ENCODE peak calls at places on chromosome 1, in ten cellular contexts. Q, H, G, D, C, X, M, J, A and I are unnamed samples. For H3K4me1, the result is how much of the 10 kb centered on the place peaks cover.

GRCh38 chr1:52686830-52687229 is 11.3 kb downstream of the COA7 start:
- DNase-seq in H (no peak), Q (no peak), X (no peak), D (no peak), G (no peak), A (no peak), M (no peak), J (no peak), C (no peak), I (no peak)

GRCh38 chr1:116393015-116393414 is 20.0 kb downstream of the ATP1A1 start:
- DNase-seq in G (no peak), C (no peak), J (no peak), Q (no peak), A (no peak), D (no peak), H (no peak), X (no peak), M (no peak), I (no peak)

GRCh38 chr1:201020040-201020591 is 3.4 kb downstream of the KIF21B start:
- DNase-seq in J (peak), X (no peak), A (peak), C (peak), H (no peak), Q (no peak), G (no peak), M (no peak), D (peak), I (no peak)

GRCh38 chr1:197173571-197174482 is 27.4 kb upstream of the ASPM start:
- DNase-seq in D (no peak), Q (peak), G (peak), J (no peak), M (no peak), H (no peak), X (no peak), A (no peak), C (no peak), I (peak)

GRCh38 chr1:29531596-29531995 is 295.3 kb downstream of the PTPRU start:
- DNase-seq in J (no peak), Q (no peak), H (no peak), M (no peak), D (no peak), X (no peak), A (peak), G (no peak), C (no peak), I (no peak)

GRCh38 chr1:110084226-110085078 is 14.0 kb upstream of the ALX3 start:
- DNase-seq in Q (peak), A (peak), X (peak), J (peak), M (peak), G (peak), H (no peak), D (peak), C (no peak), I (peak)

GRCh38 chr1:196034080-196034706 is 574.0 kb downstream of the KCNT2 start:
- DNase-seq in H (no peak), X (no peak), Q (no peak), D (no peak), C (peak), A (peak), G (no peak), J (peak), M (no peak), I (peak)

GRCh38 chr1:146034976-146035469 is 13.5 kb upstream of the HJV start:
- DNase-seq in X (no peak), G (peak), M (no peak), Q (no peak), D (no peak), J (peak), H (peak), A (peak), C (peak), I (peak)

GRCh38 chr1:11188858-11189451 is at the start of gene ANGPTL7:
- DNase-seq in C (peak), A (no peak), G (no peak), D (no peak), J (no peak), M (no peak), Q (no peak), X (no peak), H (no peak), I (no peak)

GRCh38 chr1:245751111-245751510 is 596.3 kb downstream of the KIF26B start:
- DNase-seq in C (no peak), X (no peak), G (peak), M (no peak), H (no peak), Q (peak), J (no peak), D (no peak), A (no peak), I (peak)

GRCh38 chr1:110200666-110201065 is 9.4 kb upstream of the KCNC4 start:
- DNase-seq in A (no peak), M (no peak), X (no peak), C (peak), D (no peak), J (no peak), G (peak), H (no peak), Q (peak), I (peak)

GRCh38 chr1:167501513-167502191 is 16.7 kb downstream of the CD247 start:
- DNase-seq in A (no peak), X (no peak), G (no peak), J (no peak), D (no peak), C (no peak), M (no peak), Q (no peak), H (no peak), I (no peak)

GRCh38 chr1:58780586-58781452 is 3.0 kb downstream of the JUN start:
- DNase-seq in C (peak), X (no peak), D (no peak), M (no peak), Q (peak), G (peak), J (no peak), H (no peak), A (no peak), I (peak)

GRCh38 chr1:58465825-58466617 is 80.5 kb downstream of the OMA1 start:
- DNase-seq in Q (no peak), J (no peak), A (no peak), X (no peak), C (no peak), M (no peak), G (peak), D (no peak), H (no peak), I (peak)

GRCh38 chr1:32701951-32702598 is 495 bp downstream of the SYNC start:
- DNase-seq in H (peak), D (peak), Q (peak), G (peak), A (peak), X (peak), J (peak), C (no peak), M (peak), I (peak)

GRCh38 chr1:113479713-113480676 is 89.7 kb downstream of the MAGI3 start:
- DNase-seq in M (no peak), G (no peak), H (peak), X (no peak), A (no peak), D (no peak), C (no peak), J (no peak), Q (no peak), I (peak)

GRCh38 chr1:35708952-35709351 is 9.7 kb downstream of the C1orf216 start:
- DNase-seq in C (no peak), Q (no peak), G (no peak), D (no peak), A (no peak), J (no peak), X (no peak), M (no peak), H (no peak), I (no peak)

GRCh38 chr1:35706846-35707245 is 11.8 kb downstream of the C1orf216 start:
- DNase-seq in Q (no peak), X (no peak), A (no peak), C (peak), M (no peak), D (no peak), J (peak), G (no peak), H (no peak), I (no peak)

GRCh38 chr1:35702540-35702939 is 16.1 kb downstream of the C1orf216 start:
- DNase-seq in X (no peak), J (peak), D (no peak), G (no peak), A (no peak), H (no peak), C (peak), M (no peak), Q (no peak), I (no peak)

GRCh38 chr1:35707253-35708178 is 11.2 kb downstream of the C1orf216 start:
- DNase-seq in G (peak), D (peak), H (no peak), X (no peak), A (peak), C (peak), J (peak), M (no peak), Q (no peak), I (peak)

DNA sequence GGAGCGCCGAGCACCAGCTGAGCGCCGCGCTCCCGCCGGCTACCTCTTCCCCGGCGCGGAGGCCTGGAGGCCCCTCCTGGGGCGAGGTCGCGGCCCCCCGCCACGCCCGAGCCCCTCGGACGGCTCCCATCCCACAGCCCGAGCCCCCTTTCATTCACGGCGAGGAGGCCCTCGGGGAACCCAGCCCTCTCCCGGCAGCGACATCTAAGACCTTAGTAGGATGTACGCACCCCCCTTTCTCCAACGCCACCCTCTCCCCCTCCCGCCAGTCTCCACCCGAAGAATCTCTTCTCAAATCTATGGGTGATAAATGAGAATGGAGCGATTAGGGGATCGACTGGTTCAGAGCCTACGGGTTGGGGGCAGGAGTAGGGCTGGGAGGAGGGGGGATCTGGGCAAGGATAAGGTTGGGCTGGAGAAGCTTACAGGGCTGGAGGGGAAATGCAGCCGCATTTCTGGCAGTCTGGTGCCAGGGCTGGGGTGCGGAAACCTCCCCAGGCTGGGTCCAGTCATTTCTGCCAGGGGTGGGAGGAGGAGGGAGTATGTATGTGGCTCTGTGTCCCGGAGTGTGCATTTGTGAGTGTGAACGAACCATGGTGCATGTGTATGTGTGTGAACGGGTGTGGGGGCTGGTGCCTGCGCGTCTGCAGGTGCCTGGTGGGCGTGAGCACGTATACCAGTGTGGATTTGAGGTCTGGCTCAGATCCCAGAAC is 10.3 kb downstream of the C1orf216 start:
- DNase-seq in D (no peak), X (no peak), G (peak), H (no peak), A (peak), Q (no peak), J (peak), M (no peak), C (peak), I (peak)
- H3K4me3 ChIP-seq in D (no peak), X (peak), G (peak), H (no peak), A (peak), Q (peak), J (peak), M (peak), C (peak), I (peak)

GRCh38 chr1:224431726-224432125 is 2.9 kb downstream of the WDR26 start:
- DNase-seq in X (no peak), D (no peak), G (no peak), C (no peak), Q (no peak), J (no peak), M (no peak), A (no peak), H (no peak), I (no peak)

GRCh38 chr1:224430511-224431113 is 4.0 kb downstream of the WDR26 start:
- DNase-seq in H (peak), X (no peak), Q (peak), M (peak), G (peak), A (no peak), J (no peak), D (no peak), C (peak), I (peak)

GRCh38 chr1:224427346-224427745 is 7.3 kb downstream of the WDR26 start:
- DNase-seq in C (no peak), A (no peak), H (peak), J (no peak), Q (peak), D (no peak), X (no peak), G (peak), M (no peak), I (peak)

GRCh38 chr1:224432141-224432540 is 2.5 kb downstream of the WDR26 start:
- DNase-seq in D (no peak), G (peak), A (no peak), H (no peak), M (no peak), Q (no peak), C (no peak), X (no peak), J (no peak), I (peak)

GRCh38 chr1:224429616-224430015 is 5.0 kb downstream of the WDR26 start:
- DNase-seq in Q (no peak), J (no peak), X (no peak), G (no peak), A (no peak), H (no peak), D (no peak), C (no peak), M (no peak), I (no peak)
- H3K4me1 ChIP-seq in Q (under half), J (under half), X (under half), G (under half), A (under half), H (under half), D (under half), C (under half), M (under half), I (half or more)

GRCh38 chr1:20708891-20709290 is 8.9 kb downstream of the KIF17 start:
- DNase-seq in Q (no peak), M (no peak), H (no peak), J (no peak), C (no peak), D (no peak), A (no peak), G (no peak), X (no peak), I (no peak)

GRCh38 chr1:20711285-20712209 is 6.3 kb downstream of the KIF17 start:
- DNase-seq in J (peak), D (no peak), H (no peak), M (no peak), A (no peak), C (peak), X (no peak), G (no peak), Q (no peak), I (no peak)

GRCh38 chr1:20709868-20710267 is 7.9 kb downstream of the KIF17 start:
- DNase-seq in M (no peak), C (no peak), A (no peak), G (no peak), X (peak), J (no peak), H (no peak), Q (no peak), D (no peak), I (no peak)

GRCh38 chr1:20712210-20712577 is 5.6 kb downstream of the KIF17 start:
- DNase-seq in M (no peak), A (no peak), D (no peak), H (no peak), G (no peak), Q (no peak), J (no peak), X (no peak), C (no peak), I (no peak)

DNA sequence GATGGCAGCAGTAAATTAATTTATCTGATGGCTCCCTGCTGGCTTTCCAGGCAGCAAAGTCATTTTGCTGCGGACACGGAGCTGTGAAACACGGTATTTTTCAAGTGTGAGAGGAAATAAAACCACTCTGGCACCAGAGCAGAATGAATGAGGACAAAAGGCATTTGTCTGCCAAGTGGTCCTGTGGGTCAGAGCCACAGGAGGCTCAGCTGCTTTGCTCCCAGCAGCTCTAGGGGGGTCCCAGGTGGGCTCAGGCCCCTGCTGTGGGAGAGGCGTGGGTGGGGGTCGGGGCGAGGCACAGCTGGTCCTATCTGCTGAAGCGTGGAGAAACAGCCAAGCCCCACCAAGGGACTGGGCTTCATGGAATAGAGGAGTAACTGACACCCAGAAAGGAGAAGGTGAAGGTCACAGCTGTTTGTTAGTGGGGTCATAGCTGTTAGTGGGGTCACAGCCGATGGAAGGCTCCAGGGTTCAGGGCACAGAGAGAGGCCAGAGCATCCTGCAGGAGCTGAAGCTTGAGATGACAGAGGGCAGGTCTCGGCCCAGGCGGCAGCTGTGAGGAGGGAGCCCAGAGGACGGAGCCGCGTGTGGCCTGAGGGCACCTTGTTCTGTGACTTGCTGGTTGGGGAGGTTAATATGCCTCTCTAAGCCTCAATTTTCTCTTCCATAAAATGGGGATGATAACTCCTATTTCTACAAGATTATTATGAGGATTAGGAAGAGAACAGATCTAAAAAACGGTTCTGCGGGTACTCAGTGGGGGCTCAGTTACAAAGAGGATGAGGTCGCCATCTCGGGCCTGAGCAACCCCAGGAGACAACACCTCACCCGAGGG is 7.1 kb downstream of the KIF17 start:
- DNase-seq in A (no peak), H (no peak), C (no peak), Q (no peak), G (no peak), J (no peak), M (no peak), X (no peak), D (no peak), I (no peak)
- H3K27ac ChIP-seq in A (peak), H (no peak), C (no peak), Q (no peak), G (no peak), J (no peak), M (no peak), X (no peak), D (no peak), I (no peak)

DNA sequence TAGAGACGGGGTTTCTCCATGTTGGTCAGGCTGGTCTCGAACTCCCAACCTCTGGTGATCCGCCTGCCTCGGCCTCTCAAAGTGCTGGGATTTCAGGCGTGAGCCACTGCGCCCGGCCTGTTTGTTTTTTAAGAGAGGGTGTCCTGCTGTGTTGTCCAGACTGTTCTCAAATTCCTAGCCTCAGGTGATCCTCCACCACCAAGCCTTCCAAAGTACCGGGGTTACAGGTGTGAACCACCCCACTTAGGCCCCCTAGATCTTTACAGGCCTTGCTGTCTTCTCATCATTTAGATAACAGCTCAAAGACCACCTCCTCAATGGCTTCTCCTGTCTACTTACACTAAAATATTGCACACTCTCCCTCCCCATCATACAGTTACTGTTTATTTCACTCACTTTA is 6.3 kb downstream of the SESN2 start:
- DNase-seq in G (no peak), M (no peak), H (no peak), J (no peak), Q (no peak), A (no peak), C (no peak), X (no peak), D (no peak), I (no peak)
- H3K4me3 ChIP-seq in G (no peak), M (no peak), H (no peak), J (no peak), Q (no peak), A (no peak), C (no peak), X (no peak), D (no peak), I (peak)

GRCh38 chr1:178919581-178919980 is 48.7 kb upstream of the ANGPTL1 start:
- DNase-seq in A (no peak), D (no peak), X (no peak), J (no peak), G (no peak), M (no peak), H (no peak), Q (no peak), C (no peak), I (no peak)

GRCh38 chr1:178921499-178921898 is 50.6 kb upstream of the ANGPTL1 start:
- DNase-seq in M (no peak), X (no peak), D (no peak), C (no peak), J (no peak), H (no peak), G (no peak), Q (no peak), A (no peak), I (no peak)

GRCh38 chr1:178918955-178919354 is 48.1 kb upstream of the ANGPTL1 start:
- DNase-seq in M (peak), J (no peak), D (no peak), Q (no peak), G (no peak), A (no peak), X (no peak), C (no peak), H (no peak), I (no peak)

GRCh38 chr1:178916448-178917174 is 45.7 kb upstream of the ANGPTL1 start:
- DNase-seq in A (no peak), J (no peak), X (no peak), H (no peak), M (no peak), D (no peak), G (peak), C (no peak), Q (no peak), I (no peak)

DNA sequence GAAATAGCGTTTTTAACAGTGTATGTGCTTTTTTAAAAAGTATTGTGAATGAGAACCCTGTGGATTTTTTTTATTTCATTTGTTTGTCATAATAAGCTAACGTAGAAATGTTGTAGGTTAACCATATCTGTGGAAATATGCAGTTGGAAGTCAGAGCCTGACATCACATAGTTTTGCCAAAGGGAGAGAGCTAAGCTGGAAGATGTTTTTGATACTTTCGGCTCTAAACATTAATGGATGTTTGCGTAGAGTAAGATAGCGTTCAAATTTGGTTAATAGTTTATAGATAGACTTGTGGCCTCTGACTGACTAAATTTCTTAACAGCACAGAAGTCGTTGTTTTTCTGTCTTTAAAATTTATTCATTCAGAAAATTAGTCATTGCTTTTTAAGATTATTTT is 47.5 kb upstream of the ANGPTL1 start:
- DNase-seq in C (no peak), H (no peak), J (no peak), G (no peak), A (no peak), M (no peak), X (no peak), Q (no peak), D (no peak), I (no peak)
- H3K4me1 ChIP-seq in C (under half), H (under half), J (under half), G (under half), A (under half), M (under half), X (under half), Q (under half), D (under half), I (under half)

GRCh38 chr1:161216945-161217712 is 2.0 kb downstream of the FCER1G start:
- DNase-seq in J (no peak), M (no peak), C (no peak), A (peak), D (peak), Q (peak), H (no peak), G (peak), X (no peak), I (peak)
- H3K27ac ChIP-seq in J (peak), M (peak), C (no peak), A (no peak), D (peak), Q (peak), H (no peak), G (peak), X (peak), I (peak)